ENCODE peak calls at places on chromosomes 13 and 19, in seven cellular contexts. D is breast epithelium, V is Peyer's patch, N is testis, L is prostate gland, I is uterus, P is spleen. X is an unnamed sample.

GRCh38 chr19:53772943-53773342 is 51.2 kb downstream of the NLRP12 start:
- DNase-seq in V (peak; percentile 39), P (no peak), D (peak; percentile 21), L (peak; percentile 65), N (peak; percentile 83), I (peak; percentile 34), X (peak; percentile 61)

GRCh38 chr19:10078329-10078728 is 7.8 kb upstream of the SHFL start:
- DNase-seq in D (no peak), P (no peak), L (no peak), N (no peak), I (no peak), V (no peak), X (no peak)

GRCh38 chr13:22455036-22455435 is 725.7 kb upstream of the SGCG start:
- DNase-seq in N (no peak), I (no peak), L (no peak), V (no peak), D (no peak), P (no peak), X (no peak)

GRCh38 chr19:46602392-46603194 is 1.5 kb downstream of the CALM3 start:
- DNase-seq in I (no peak), N (peak; percentile 45), P (peak; percentile 81), V (peak; percentile 16), D (peak; percentile 17), L (no peak), X (no peak)

GRCh38 chr19:55624109-55625003 is at the start of gene ZNF784:
- DNase-seq in N (peak; percentile 95), I (peak; percentile 93), L (peak; percentile 93), V (peak; percentile 94), D (peak; percentile 90), P (peak; percentile 96), X (peak; percentile 93)

GRCh38 chr19:53991224-53992113 is at the start of gene CACNG6:
- DNase-seq in N (no peak), V (no peak), D (no peak), I (no peak), P (no peak), L (no peak), X (no peak)

GRCh38 chr19:50728084-50728737 is 5.0 kb downstream of the CLEC11A start:
- DNase-seq in D (peak; percentile 55), P (no peak), V (peak; percentile 26), L (peak; percentile 39), N (peak; percentile 85), I (peak; percentile 86), X (peak; percentile 64)

GRCh38 chr19:49921871-49922755 is 6.9 kb upstream of the ATF5 start:
- DNase-seq in V (no peak), L (no peak), I (no peak), N (no peak), D (no peak), P (no peak), X (no peak)

GRCh38 chr19:508204-509150 is 1.2 kb downstream of the TPGS1 start:
- DNase-seq in I (no peak), V (no peak), D (no peak), L (no peak), P (peak; percentile 87), N (no peak), X (no peak)

GRCh38 chr19:6861683-6862286 is 25.6 kb upstream of the ADGRE1 start:
- DNase-seq in N (no peak), V (no peak), P (peak; percentile 68), L (no peak), I (no peak), D (no peak), X (no peak)

GRCh38 chr19:50432221-50432626 is 468 bp upstream of the MYBPC2 start:
- DNase-seq in V (no peak), N (no peak), L (no peak), P (no peak), D (no peak), I (no peak), X (peak; percentile 36)

GRCh38 chr13:76783798-76784197 is 102.4 kb downstream of the KCTD12 start:
- DNase-seq in P (no peak), L (no peak), I (no peak), D (peak; percentile 42), V (no peak), N (no peak), X (no peak)

GRCh38 chr19:2524840-2525723 is 49.2 kb downstream of the GADD45B start:
- DNase-seq in V (no peak), P (no peak), I (no peak), N (peak; percentile 48), D (no peak), L (no peak), X (no peak)
- TF ChIP-seq POLR2A in V (no peak), P (no peak), I (no peak), N (no peak), D (no peak), L (no peak), X (no peak)

GRCh38 chr19:18196511-18196845 is 3.5 kb downstream of the MPV17L2 start:
- DNase-seq in N (no peak), I (no peak), V (no peak), L (no peak), P (no peak), D (no peak), X (no peak)

GRCh38 chr19:18192673-18193387 is at the start of gene MPV17L2:
- DNase-seq in N (peak; percentile 100), P (peak; percentile 99), V (peak; percentile 99), D (peak; percentile 100), I (peak; percentile 100), L (peak; percentile 100), X (peak; percentile 99)

GRCh38 chr19:18194208-18194530 is 1.2 kb downstream of the MPV17L2 start:
- DNase-seq in I (no peak), L (no peak), N (no peak), V (no peak), P (no peak), D (no peak), X (no peak)

GRCh38 chr19:18193388-18194207 is 580 bp downstream of the MPV17L2 start:
- DNase-seq in P (peak; percentile 83), I (peak; percentile 34), L (no peak), V (no peak), N (peak; percentile 26), D (no peak), X (no peak)

DNA sequence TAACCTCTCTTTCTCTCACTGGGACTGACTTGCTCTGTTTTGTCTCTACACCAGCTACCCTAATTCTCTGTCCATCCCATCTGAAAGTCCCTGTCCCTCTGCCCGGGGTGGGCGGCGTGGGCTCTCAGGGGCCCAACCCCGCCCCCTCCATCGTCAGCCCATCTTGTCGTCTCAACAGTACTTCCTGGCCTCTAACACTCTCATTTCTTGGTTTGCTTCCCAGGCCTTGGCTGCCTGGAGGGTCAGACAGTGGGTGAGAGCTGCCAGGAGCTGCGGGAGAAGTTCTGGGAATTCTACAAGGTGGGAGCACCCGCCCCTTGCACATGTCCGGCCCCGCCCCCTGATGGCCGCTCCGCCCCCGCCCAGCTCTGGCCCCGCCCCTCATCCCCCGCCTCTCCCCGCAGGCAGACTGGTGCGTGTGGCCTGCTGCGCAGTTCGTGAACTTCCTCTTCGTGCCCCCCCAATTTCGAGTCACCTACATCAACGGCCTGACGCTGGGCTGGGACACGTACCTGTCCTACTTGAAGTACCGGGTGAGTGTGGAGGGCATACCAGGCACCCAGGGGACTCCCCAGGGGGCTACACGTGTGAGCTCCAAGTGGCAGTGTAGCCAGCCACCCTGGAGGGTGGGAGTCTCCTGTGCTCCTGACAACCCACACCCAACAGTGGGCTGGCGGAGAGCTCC is 1.7 kb downstream of the MPV17L2 start:
- DNase-seq in D (peak; percentile 81), N (peak; percentile 59), L (no peak), I (peak; percentile 64), P (peak; percentile 86), V (peak; percentile 58), X (peak; percentile 47)
- H3K4me3 ChIP-seq in D (no peak overlapping the region), N (peak overlapping the region; percentile 83), L (no peak overlapping the region), I (no peak overlapping the region), P (no peak overlapping the region), V (peak overlapping the region; percentile 92), X (no peak overlapping the region)

GRCh38 chr13:41458187-41458938 is 1.0 kb downstream of the RGCC start:
- DNase-seq in V (peak; percentile 43), I (no peak), D (no peak), L (peak; percentile 16), N (no peak), P (peak; percentile 91), X (peak; percentile 46)

GRCh38 chr13:41455725-41456419 is 1.5 kb upstream of the RGCC start:
- DNase-seq in D (no peak), L (no peak), P (no peak), I (no peak), V (no peak), N (no peak), X (no peak)

GRCh38 chr13:41458939-41459753 is 1.8 kb downstream of the RGCC start:
- DNase-seq in D (peak; percentile 28), V (peak; percentile 64), N (no peak), L (peak; percentile 20), I (peak; percentile 20), P (peak; percentile 81), X (peak; percentile 53)

GRCh38 chr13:41457589-41458186 is 338 bp downstream of the RGCC start:
- DNase-seq in I (no peak), N (no peak), P (peak; percentile 86), D (no peak), V (no peak), L (no peak), X (no peak)

DNA sequence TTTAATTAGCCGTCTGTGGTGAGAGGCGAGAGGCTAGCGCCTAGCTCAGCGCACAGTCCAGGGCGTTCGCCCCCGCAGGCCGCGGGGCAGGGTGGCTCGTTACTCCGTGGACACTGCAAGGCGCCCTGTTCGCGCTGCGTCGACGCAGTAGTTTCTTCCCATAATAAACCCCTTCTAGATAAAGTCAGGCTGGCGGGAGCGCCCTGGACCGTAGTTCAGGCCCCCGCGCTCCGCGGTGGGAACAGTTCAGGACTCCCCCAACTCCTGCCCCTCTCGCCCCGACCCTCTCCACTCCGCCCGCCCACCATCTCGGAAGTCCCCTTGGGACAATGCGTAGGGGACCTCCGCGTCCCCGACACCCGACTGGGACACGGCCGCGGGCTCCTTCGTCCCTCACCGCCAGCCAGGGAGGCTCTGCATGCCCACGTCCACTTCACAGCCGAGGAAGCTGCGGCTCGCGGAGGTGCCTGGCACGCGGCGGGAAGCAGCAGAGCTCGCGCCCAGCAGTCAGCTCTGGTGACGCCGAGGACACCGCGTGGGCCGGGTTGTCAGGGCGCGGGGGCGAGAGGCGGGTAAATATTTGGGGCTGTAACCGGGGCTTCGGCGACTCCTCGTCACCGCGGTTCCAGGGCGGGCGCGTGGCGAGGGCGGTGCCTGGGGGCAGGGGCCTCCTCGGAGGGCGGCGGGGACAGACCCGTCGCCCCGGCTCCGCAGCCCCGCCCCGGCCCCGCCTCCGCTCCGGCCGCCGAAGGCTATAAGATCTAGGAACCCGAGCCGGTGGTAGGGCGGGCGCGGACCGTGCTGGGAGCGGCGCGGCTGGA is at the start of gene RGCC:
- DNase-seq in N (peak; percentile 60), D (peak; percentile 71), P (peak; percentile 93), L (peak; percentile 74), I (peak; percentile 46), V (peak; percentile 71), X (peak; percentile 76)
- TF ChIP-seq POLR2A in N (no peak), D (no peak), P (peak; percentile 70), L (peak; percentile 70), I (peak; percentile 51), V (no peak), X (peak; percentile 28)

GRCh38 chr13:27131906-27132305 is 39.7 kb downstream of the USP12 start:
- DNase-seq in N (no peak), P (no peak), V (no peak), I (no peak), L (no peak), D (no peak), X (no peak)
- H3K4me3 ChIP-seq in N (no peak overlapping the region), P (no peak overlapping the region), V (no peak overlapping the region), I (no peak overlapping the region), L (no peak overlapping the region), D (no peak overlapping the region), X (no peak overlapping the region)

GRCh38 chr13:31328549-31329229 is 128.9 kb downstream of the B3GLCT start:
- DNase-seq in N (no peak), I (no peak), D (no peak), V (no peak), L (no peak), P (no peak), X (no peak)
- TF ChIP-seq POLR2A in N (no peak), I (no peak), D (no peak), V (no peak), L (no peak), P (no peak), X (no peak)

GRCh38 chr13:107864543-107865460 is 350.5 kb downstream of the LIG4 start:
- DNase-seq in D (no peak), N (peak; percentile 65), L (no peak), P (no peak), I (no peak), V (no peak), X (no peak)
- H3K4me3 ChIP-seq in D (no peak overlapping the region), N (no peak overlapping the region), L (no peak overlapping the region), P (no peak overlapping the region), I (no peak overlapping the region), V (no peak overlapping the region), X (no peak overlapping the region)